ENCODE peak calls at places on chromosome 16, in five cellular contexts. One of them, this sample, is unnamed. For H3K4me1, the result is how much of the 10 kb centered on the place peaks cover.

GRCh38 chr16:53094013-53094630 is 39.3 kb downstream of the CHD9 start:
- DNase-seq in H1: no peak
- DNase-seq in HepG2: no peak
- DNase-seq in GM12878: peak
- DNase-seq in K562: peak
- DNase-seq in this sample: no peak

GRCh38 chr16:20763461-20764232 is at the start of gene ACSM3:
- DNase-seq in H1: peak
- DNase-seq in HepG2: peak
- DNase-seq in GM12878: peak
- DNase-seq in K562: peak
- DNase-seq in this sample: peak

GRCh38 chr16:86496929-86497381 is 13.4 kb upstream of the FOXF1 start:
- DNase-seq in H1: no peak
- DNase-seq in HepG2: no peak
- DNase-seq in GM12878: no peak
- DNase-seq in K562: no peak
- DNase-seq in this sample: peak

GRCh38 chr16:86824751-86825310 is 246.5 kb downstream of the FOXL1 start:
- DNase-seq in H1: no peak
- DNase-seq in HepG2: no peak
- DNase-seq in GM12878: no peak
- DNase-seq in K562: no peak
- DNase-seq in this sample: peak

GRCh38 chr16:80006175-80006895 is 405.8 kb upstream of the MAF start:
- DNase-seq in H1: no peak
- DNase-seq in HepG2: no peak
- DNase-seq in GM12878: no peak
- DNase-seq in K562: no peak
- DNase-seq in this sample: no peak

GRCh38 chr16:2142942-2143868 is 5.2 kb upstream of the RAB26 start:
- DNase-seq in H1: peak
- DNase-seq in HepG2: no peak
- DNase-seq in GM12878: no peak
- DNase-seq in K562: peak
- DNase-seq in this sample: no peak

GRCh38 chr16:88651276-88651988 is 579 bp upstream of the CYBA start:
- DNase-seq in H1: no peak
- DNase-seq in HepG2: peak
- DNase-seq in GM12878: peak
- DNase-seq in K562: peak
- DNase-seq in this sample: peak

GRCh38 chr16:1815461-1815860 is 11.2 kb downstream of the HAGH start:
- DNase-seq in H1: no peak
- DNase-seq in HepG2: no peak
- DNase-seq in GM12878: no peak
- DNase-seq in K562: no peak
- DNase-seq in this sample: no peak

GRCh38 chr16:50771366-50771765 is 29.5 kb downstream of the CYLD start:
- DNase-seq in H1: no peak
- DNase-seq in HepG2: no peak
- DNase-seq in GM12878: no peak
- DNase-seq in K562: no peak
- DNase-seq in this sample: no peak

GRCh38 chr16:13696017-13696416 is 223.9 kb upstream of the ERCC4 start:
- DNase-seq in H1: no peak
- DNase-seq in HepG2: no peak
- DNase-seq in GM12878: no peak
- DNase-seq in K562: no peak
- DNase-seq in this sample: no peak

GRCh38 chr16:56874800-56875199 is 9.8 kb downstream of the SLC12A3 start:
- DNase-seq in H1: no peak
- DNase-seq in HepG2: no peak
- DNase-seq in GM12878: no peak
- DNase-seq in K562: no peak
- DNase-seq in this sample: peak

GRCh38 chr16:66695474-66695934 is 1.0 kb downstream of the CMTM4 start:
- DNase-seq in H1: no peak
- DNase-seq in HepG2: no peak
- DNase-seq in GM12878: no peak
- DNase-seq in K562: no peak
- DNase-seq in this sample: no peak

GRCh38 chr16:60763869-60764268 is 1272.4 kb downstream of the CDH8 start:
- DNase-seq in H1: no peak
- DNase-seq in HepG2: no peak
- DNase-seq in GM12878: no peak
- DNase-seq in K562: no peak
- DNase-seq in this sample: no peak

GRCh38 chr16:66903544-66904427 is 14.9 kb downstream of the CDH16 start:
- DNase-seq in H1: no peak
- DNase-seq in HepG2: no peak
- DNase-seq in GM12878: no peak
- DNase-seq in K562: no peak
- DNase-seq in this sample: no peak

GRCh38 chr16:1830213-1830612 is 3.2 kb downstream of the FAHD1 start:
- DNase-seq in H1: no peak
- DNase-seq in HepG2: peak
- DNase-seq in GM12878: no peak
- DNase-seq in K562: no peak
- DNase-seq in this sample: no peak

GRCh38 chr16:57962756-57963155 is 8.2 kb downstream of the CNGB1 start:
- DNase-seq in H1: no peak
- DNase-seq in HepG2: no peak
- DNase-seq in GM12878: no peak
- DNase-seq in K562: no peak
- DNase-seq in this sample: no peak

GRCh38 chr16:66367968-66368891 is 1.7 kb downstream of the CDH5 start:
- DNase-seq in H1: no peak
- DNase-seq in HepG2: no peak
- DNase-seq in GM12878: no peak
- DNase-seq in K562: no peak
- DNase-seq in this sample: peak

GRCh38 chr16:31258366-31258765 is 1.4 kb upstream of the ITGAM start:
- DNase-seq in H1: no peak
- DNase-seq in HepG2: no peak
- DNase-seq in GM12878: no peak
- DNase-seq in K562: no peak
- DNase-seq in this sample: no peak

GRCh38 chr16:83187404-83187803 is 560.6 kb downstream of the CDH13 start:
- DNase-seq in H1: no peak
- DNase-seq in HepG2: no peak
- DNase-seq in GM12878: no peak
- DNase-seq in K562: no peak
- DNase-seq in this sample: no peak

GRCh38 chr16:74563828-74564263 is 43.1 kb downstream of the GLG1 start:
- DNase-seq in H1: no peak
- DNase-seq in HepG2: no peak
- DNase-seq in GM12878: no peak
- DNase-seq in K562: peak
- DNase-seq in this sample: no peak

GRCh38 chr16:12951392-12951791 is 50.0 kb downstream of the SHISA9 start:
- DNase-seq in H1: no peak
- DNase-seq in HepG2: no peak
- DNase-seq in GM12878: no peak
- DNase-seq in K562: no peak
- DNase-seq in this sample: peak

GRCh38 chr16:15907863-15908478 is 19.6 kb upstream of the CEP20 start:
- DNase-seq in H1: peak
- DNase-seq in HepG2: peak
- DNase-seq in GM12878: peak
- DNase-seq in K562: peak
- DNase-seq in this sample: peak
- TF ChIP-seq CREB1 in H1: no peak
- TF ChIP-seq CREB1 in HepG2: peak
- TF ChIP-seq CREB1 in GM12878: peak
- TF ChIP-seq CREB1 in K562: no peak
- TF ChIP-seq CREB1 in this sample: peak

GRCh38 chr16:85301171-85301690 is 189.0 kb upstream of the CIBAR2 start:
- DNase-seq in H1: no peak
- DNase-seq in HepG2: no peak
- DNase-seq in GM12878: no peak
- DNase-seq in K562: no peak
- DNase-seq in this sample: no peak

GRCh38 chr16:85302848-85303353 is 190.6 kb upstream of the CIBAR2 start:
- DNase-seq in H1: no peak
- DNase-seq in HepG2: no peak
- DNase-seq in GM12878: no peak
- DNase-seq in K562: no peak
- DNase-seq in this sample: no peak

GRCh38 chr16:85302018-85302847 is 190.0 kb upstream of the CIBAR2 start:
- DNase-seq in H1: no peak
- DNase-seq in HepG2: no peak
- DNase-seq in GM12878: no peak
- DNase-seq in K562: peak
- DNase-seq in this sample: no peak

GRCh38 chr16:85304337-85304736 is 192.1 kb upstream of the CIBAR2 start:
- DNase-seq in H1: no peak
- DNase-seq in HepG2: no peak
- DNase-seq in GM12878: no peak
- DNase-seq in K562: no peak
- DNase-seq in this sample: no peak

DNA sequence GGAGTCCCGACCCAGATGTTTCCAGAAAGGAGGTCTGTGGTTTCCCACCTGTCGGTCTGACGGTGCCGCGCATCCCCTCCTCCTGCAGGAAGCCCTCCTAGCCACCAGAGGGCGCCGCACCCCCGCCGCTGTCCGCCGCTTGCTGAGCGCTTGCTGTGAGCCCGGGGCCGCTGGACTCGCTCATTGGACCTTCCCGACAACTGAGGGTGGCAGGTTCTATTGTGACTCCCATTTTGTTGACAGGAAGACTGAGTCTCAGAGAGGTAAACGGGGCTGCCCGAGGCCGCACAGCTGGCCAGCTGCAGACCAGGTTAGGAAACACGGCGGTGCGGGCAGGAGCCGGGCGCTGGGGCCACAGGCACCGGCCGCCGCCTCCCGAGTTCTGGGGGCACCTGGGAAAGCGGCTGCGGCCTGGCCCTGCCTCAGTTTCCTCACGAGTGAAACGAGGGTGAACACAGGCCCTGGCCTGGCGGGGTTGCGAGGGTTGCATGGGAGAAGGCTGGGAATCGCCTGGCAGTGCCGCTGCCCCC is 191.1 kb upstream of the CIBAR2 start:
- DNase-seq in H1: peak
- DNase-seq in HepG2: peak
- DNase-seq in GM12878: no peak
- DNase-seq in K562: peak
- DNase-seq in this sample: peak
- H3K4me3 ChIP-seq in H1: no peak
- H3K4me3 ChIP-seq in HepG2: no peak
- H3K4me3 ChIP-seq in GM12878: no peak
- H3K4me3 ChIP-seq in K562: peak
- H3K4me3 ChIP-seq in this sample: no peak

GRCh38 chr16:29903579-29903978 is 3.3 kb downstream of the ASPHD1 start:
- DNase-seq in H1: no peak
- DNase-seq in HepG2: no peak
- DNase-seq in GM12878: no peak
- DNase-seq in K562: no peak
- DNase-seq in this sample: no peak
- H3K4me1 ChIP-seq in H1: under half
- H3K4me1 ChIP-seq in HepG2: under half
- H3K4me1 ChIP-seq in GM12878: under half
- H3K4me1 ChIP-seq in K562: under half
- H3K4me1 ChIP-seq in this sample: under half

GRCh38 chr16:15708096-15708495 is 58.1 kb downstream of the NDE1 start:
- DNase-seq in H1: no peak
- DNase-seq in HepG2: no peak
- DNase-seq in GM12878: no peak
- DNase-seq in K562: no peak
- DNase-seq in this sample: no peak
- TF ChIP-seq CREB1 in H1: no peak
- TF ChIP-seq CREB1 in HepG2: no peak
- TF ChIP-seq CREB1 in GM12878: no peak
- TF ChIP-seq CREB1 in K562: no peak
- TF ChIP-seq CREB1 in this sample: no peak

GRCh38 chr16:68643847-68644246 is 1.3 kb upstream of the CDH3 start:
- DNase-seq in H1: peak
- DNase-seq in HepG2: no peak
- DNase-seq in GM12878: no peak
- DNase-seq in K562: no peak
- DNase-seq in this sample: no peak
- H3K4me3 ChIP-seq in H1: peak
- H3K4me3 ChIP-seq in HepG2: no peak
- H3K4me3 ChIP-seq in GM12878: no peak
- H3K4me3 ChIP-seq in K562: no peak
- H3K4me3 ChIP-seq in this sample: peak